ENCODE peak calls at places on chromosomes 16 and 17, in four cellular contexts. One of them, this sample, is unnamed.

GRCh38 chr17:6927290-6927844 is 68.5 kb upstream of the ALOX12 start:
- DNase-seq in tibial artery: no peak
- DNase-seq in neural progenitor cell: no peak
- DNase-seq in RWPE1: peak; percentile 51
- DNase-seq in this sample: no peak

GRCh38 chr16:30958164-30959083 is 870 bp downstream of the SETD1A start:
- DNase-seq in tibial artery: peak; percentile 38
- DNase-seq in neural progenitor cell: peak; percentile 89
- DNase-seq in RWPE1: peak; percentile 79
- DNase-seq in this sample: no peak

GRCh38 chr17:42659079-42659931 is at the start of gene TUBG2:
- DNase-seq in RWPE1: peak; percentile 96
- DNase-seq in tibial artery: peak; percentile 84
- DNase-seq in neural progenitor cell: peak; percentile 96
- DNase-seq in this sample: peak; percentile 92

GRCh38 chr16:56673916-56674315 is 4.3 kb downstream of the MT1H start:
- DNase-seq in neural progenitor cell: peak; percentile 52
- DNase-seq in tibial artery: no peak
- DNase-seq in RWPE1: no peak
- DNase-seq in this sample: no peak

GRCh38 chr16:17067882-17068281 is 402.9 kb downstream of the XYLT1 start:
- DNase-seq in RWPE1: no peak
- DNase-seq in neural progenitor cell: no peak
- DNase-seq in tibial artery: no peak
- DNase-seq in this sample: no peak

GRCh38 chr16:8689686-8690085 is 15.3 kb downstream of the ABAT start:
- DNase-seq in RWPE1: no peak
- DNase-seq in neural progenitor cell: no peak
- DNase-seq in tibial artery: no peak
- DNase-seq in this sample: no peak

GRCh38 chr16:23836404-23837291 is 865 bp downstream of the PRKCB start:
- DNase-seq in RWPE1: no peak
- DNase-seq in neural progenitor cell: peak; percentile 74
- DNase-seq in tibial artery: no peak
- DNase-seq in this sample: peak; percentile 19

GRCh38 chr17:64056269-64057005 is 36.0 kb upstream of the ICAM2 start:
- DNase-seq in tibial artery: no peak
- DNase-seq in RWPE1: no peak
- DNase-seq in neural progenitor cell: no peak
- DNase-seq in this sample: no peak

GRCh38 chr16:23512168-23512695 is 1.9 kb upstream of the GGA2 start:
- DNase-seq in tibial artery: no peak
- DNase-seq in neural progenitor cell: no peak
- DNase-seq in RWPE1: no peak
- DNase-seq in this sample: no peak

GRCh38 chr17:44878627-44879221 is 20.5 kb downstream of the EFTUD2 start:
- DNase-seq in tibial artery: no peak
- DNase-seq in RWPE1: peak; percentile 54
- DNase-seq in neural progenitor cell: peak; percentile 52
- DNase-seq in this sample: no peak

GRCh38 chr16:87391324-87391949 is 699 bp upstream of the MAP1LC3B start:
- DNase-seq in neural progenitor cell: peak; percentile 77
- DNase-seq in RWPE1: no peak
- DNase-seq in tibial artery: peak; percentile 69
- DNase-seq in this sample: no peak

GRCh38 chr17:72136692-72137550 is 16.1 kb downstream of the SOX9 start:
- DNase-seq in tibial artery: no peak
- DNase-seq in RWPE1: peak; percentile 73
- DNase-seq in neural progenitor cell: no peak
- DNase-seq in this sample: no peak

GRCh38 chr17:70636517-70637133 is 467.3 kb downstream of the KCNJ2 start:
- DNase-seq in neural progenitor cell: peak; percentile 42
- DNase-seq in tibial artery: no peak
- DNase-seq in RWPE1: peak; percentile 45
- DNase-seq in this sample: no peak

GRCh38 chr17:6161456-6161855 is 91.3 kb downstream of the WSCD1 start:
- DNase-seq in neural progenitor cell: no peak
- DNase-seq in tibial artery: no peak
- DNase-seq in RWPE1: peak; percentile 24
- DNase-seq in this sample: no peak

GRCh38 chr16:67430504-67431076 is 331 bp upstream of the HSD11B2 start:
- DNase-seq in neural progenitor cell: peak; percentile 57
- DNase-seq in RWPE1: peak; percentile 52
- DNase-seq in tibial artery: no peak
- DNase-seq in this sample: no peak

GRCh38 chr17:73384926-73385325 is 73.1 kb upstream of the CDC42EP4 start:
- DNase-seq in neural progenitor cell: no peak
- DNase-seq in tibial artery: no peak
- DNase-seq in RWPE1: no peak
- DNase-seq in this sample: no peak

GRCh38 chr16:11526921-11527320 is 59.8 kb downstream of the LITAF start:
- DNase-seq in RWPE1: no peak
- DNase-seq in tibial artery: no peak
- DNase-seq in neural progenitor cell: peak; percentile 61
- DNase-seq in this sample: no peak

GRCh38 chr16:28974007-28974436 is 556 bp upstream of the SPNS1 start:
- DNase-seq in RWPE1: peak; percentile 67
- DNase-seq in tibial artery: peak; percentile 50
- DNase-seq in neural progenitor cell: peak; percentile 88
- DNase-seq in this sample: peak; percentile 68

GRCh38 chr17:9371019-9371418 is 204.6 kb downstream of the STX8 start:
- DNase-seq in tibial artery: no peak
- DNase-seq in RWPE1: peak; percentile 67
- DNase-seq in neural progenitor cell: no peak
- DNase-seq in this sample: no peak

GRCh38 chr17:44584498-44584897 is 27.2 kb downstream of the FZD2 start:
- DNase-seq in neural progenitor cell: no peak
- DNase-seq in RWPE1: no peak
- DNase-seq in tibial artery: no peak
- DNase-seq in this sample: no peak

GRCh38 chr16:68445458-68445857 is 2.9 kb downstream of the SMPD3 start:
- DNase-seq in tibial artery: no peak
- DNase-seq in neural progenitor cell: peak; percentile 90
- DNase-seq in RWPE1: peak; percentile 13
- DNase-seq in this sample: no peak

GRCh38 chr17:74271281-74271680 is 2.8 kb upstream of the DNAI2 start:
- DNase-seq in tibial artery: no peak
- DNase-seq in neural progenitor cell: no peak
- DNase-seq in RWPE1: no peak
- DNase-seq in this sample: no peak

GRCh38 chr17:9259419-9259818 is 238.1 kb downstream of the NTN1 start:
- DNase-seq in tibial artery: no peak
- DNase-seq in RWPE1: no peak
- DNase-seq in neural progenitor cell: no peak
- DNase-seq in this sample: no peak

GRCh38 chr16:85633888-85634287 is 20.8 kb downstream of the GSE1 start:
- DNase-seq in RWPE1: no peak
- DNase-seq in tibial artery: no peak
- DNase-seq in neural progenitor cell: no peak
- DNase-seq in this sample: no peak

GRCh38 chr16:89122322-89122831 is 28.7 kb downstream of the ACSF3 start:
- DNase-seq in neural progenitor cell: no peak
- DNase-seq in RWPE1: peak; percentile 53
- DNase-seq in tibial artery: no peak
- DNase-seq in this sample: no peak

GRCh38 chr16:56357291-56357764 is 68.0 kb downstream of the AMFR start:
- DNase-seq in neural progenitor cell: peak; percentile 29
- DNase-seq in tibial artery: no peak
- DNase-seq in RWPE1: peak; percentile 30
- DNase-seq in this sample: peak; percentile 31

GRCh38 chr17:45813051-45813731 is 29.1 kb downstream of the CRHR1 start:
- DNase-seq in RWPE1: no peak
- DNase-seq in neural progenitor cell: peak; percentile 91
- DNase-seq in tibial artery: no peak
- DNase-seq in this sample: no peak

GRCh38 chr16:83967838-83968482 is at the start of gene NECAB2:
- DNase-seq in neural progenitor cell: peak; percentile 78
- DNase-seq in RWPE1: peak; percentile 56
- DNase-seq in tibial artery: no peak
- DNase-seq in this sample: peak; percentile 75

GRCh38 chr16:66600484-66600883 is 4.0 kb upstream of the CMTM3 start:
- DNase-seq in tibial artery: no peak
- DNase-seq in neural progenitor cell: no peak
- DNase-seq in RWPE1: no peak
- DNase-seq in this sample: no peak

GRCh38 chr17:79864617-79865250 is 25.5 kb upstream of the CBX4 start:
- DNase-seq in RWPE1: no peak
- DNase-seq in neural progenitor cell: no peak
- DNase-seq in tibial artery: no peak
- DNase-seq in this sample: no peak

GRCh38 chr17:72852267-72852945 is 240.1 kb downstream of the SLC39A11 start:
- DNase-seq in tibial artery: no peak
- DNase-seq in neural progenitor cell: no peak
- DNase-seq in RWPE1: no peak
- DNase-seq in this sample: no peak

GRCh38 chr17:82754297-82755208 is 2.7 kb downstream of the TBCD start:
- DNase-seq in tibial artery: no peak
- DNase-seq in neural progenitor cell: peak; percentile 67
- DNase-seq in RWPE1: no peak
- DNase-seq in this sample: peak; percentile 63

GRCh38 chr17:1992541-1992940 is 32.6 kb downstream of the RTN4RL1 start:
- DNase-seq in RWPE1: no peak
- DNase-seq in neural progenitor cell: no peak
- DNase-seq in tibial artery: no peak
- DNase-seq in this sample: no peak

GRCh38 chr16:76081936-76082335 is 195.3 kb upstream of the CNTNAP4 start:
- DNase-seq in tibial artery: no peak
- DNase-seq in RWPE1: no peak
- DNase-seq in neural progenitor cell: no peak
- DNase-seq in this sample: no peak

GRCh38 chr16:51880776-51881175 is 666.2 kb downstream of the TOX3 start:
- DNase-seq in RWPE1: peak; percentile 66
- DNase-seq in neural progenitor cell: no peak
- DNase-seq in tibial artery: no peak
- DNase-seq in this sample: no peak

GRCh38 chr16:81319221-81319912 is 4.6 kb downstream of the GAN start:
- DNase-seq in neural progenitor cell: no peak
- DNase-seq in RWPE1: peak; percentile 41
- DNase-seq in tibial artery: no peak
- DNase-seq in this sample: no peak

GRCh38 chr17:19331134-19331533 is 31.4 kb downstream of the B9D1 start:
- DNase-seq in tibial artery: no peak
- DNase-seq in neural progenitor cell: no peak
- DNase-seq in RWPE1: no peak
- DNase-seq in this sample: no peak
- TF ChIP-seq CTCF in tibial artery: no peak
- TF ChIP-seq CTCF in neural progenitor cell: no peak
- TF ChIP-seq CTCF in RWPE1: no peak
- TF ChIP-seq CTCF in this sample: no peak

GRCh38 chr16:21075252-21075651 is 75.4 kb downstream of the DNAH3 start:
- DNase-seq in neural progenitor cell: no peak
- DNase-seq in RWPE1: no peak
- DNase-seq in tibial artery: no peak
- DNase-seq in this sample: no peak

GRCh38 chr16:21071741-21072140 is 78.9 kb downstream of the DNAH3 start:
- DNase-seq in RWPE1: no peak
- DNase-seq in tibial artery: no peak
- DNase-seq in neural progenitor cell: no peak
- DNase-seq in this sample: no peak

GRCh38 chr16:21072976-21073375 is 77.7 kb downstream of the DNAH3 start:
- DNase-seq in neural progenitor cell: no peak
- DNase-seq in tibial artery: no peak
- DNase-seq in RWPE1: no peak
- DNase-seq in this sample: no peak

GRCh38 chr16:21069986-21070385 is 80.7 kb downstream of the DNAH3 start:
- DNase-seq in neural progenitor cell: no peak
- DNase-seq in tibial artery: no peak
- DNase-seq in RWPE1: no peak
- DNase-seq in this sample: no peak

GRCh38 chr16:21070564-21070963 is 80.1 kb downstream of the DNAH3 start:
- DNase-seq in RWPE1: no peak
- DNase-seq in neural progenitor cell: no peak
- DNase-seq in tibial artery: no peak
- DNase-seq in this sample: no peak
- TF ChIP-seq CTCF in RWPE1: no peak
- TF ChIP-seq CTCF in neural progenitor cell: no peak
- TF ChIP-seq CTCF in tibial artery: no peak
- TF ChIP-seq CTCF in this sample: no peak

DNA sequence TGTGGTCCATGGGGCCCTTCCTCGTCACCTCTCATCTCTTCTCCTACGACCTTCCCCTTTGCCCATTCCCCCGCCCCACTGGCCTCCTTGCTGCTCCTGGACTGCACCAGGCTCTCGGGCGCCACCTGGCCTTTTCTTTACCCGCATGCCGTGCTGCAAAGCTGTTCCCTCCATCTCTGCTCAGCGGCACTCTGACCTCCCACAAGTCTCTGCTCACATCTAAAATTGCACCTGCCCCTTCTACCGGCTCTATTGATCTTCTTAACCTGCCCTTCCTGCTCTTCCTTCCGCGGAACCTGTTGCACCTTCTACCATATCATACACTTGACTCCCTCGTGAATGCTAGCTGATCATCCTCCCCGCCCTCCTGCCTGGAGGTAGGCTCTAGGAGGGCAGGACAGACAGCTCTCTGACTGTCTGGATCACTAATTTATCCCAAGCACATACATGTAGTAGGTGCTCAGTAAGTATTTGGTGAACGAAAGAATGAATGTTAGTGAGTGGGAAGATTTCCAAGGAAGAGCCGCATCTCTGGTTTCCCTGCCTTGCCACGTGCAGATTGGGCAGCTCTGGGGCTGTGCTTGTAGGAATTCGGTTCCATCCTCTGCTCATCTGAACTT is 17.3 kb downstream of the DNAH17 start:
- DNase-seq in neural progenitor cell: no peak
- DNase-seq in RWPE1: no peak
- DNase-seq in tibial artery: no peak
- DNase-seq in this sample: no peak
- TF ChIP-seq CTCF in neural progenitor cell: peak; percentile 28
- TF ChIP-seq CTCF in RWPE1: no peak
- TF ChIP-seq CTCF in tibial artery: no peak
- TF ChIP-seq CTCF in this sample: no peak

DNA sequence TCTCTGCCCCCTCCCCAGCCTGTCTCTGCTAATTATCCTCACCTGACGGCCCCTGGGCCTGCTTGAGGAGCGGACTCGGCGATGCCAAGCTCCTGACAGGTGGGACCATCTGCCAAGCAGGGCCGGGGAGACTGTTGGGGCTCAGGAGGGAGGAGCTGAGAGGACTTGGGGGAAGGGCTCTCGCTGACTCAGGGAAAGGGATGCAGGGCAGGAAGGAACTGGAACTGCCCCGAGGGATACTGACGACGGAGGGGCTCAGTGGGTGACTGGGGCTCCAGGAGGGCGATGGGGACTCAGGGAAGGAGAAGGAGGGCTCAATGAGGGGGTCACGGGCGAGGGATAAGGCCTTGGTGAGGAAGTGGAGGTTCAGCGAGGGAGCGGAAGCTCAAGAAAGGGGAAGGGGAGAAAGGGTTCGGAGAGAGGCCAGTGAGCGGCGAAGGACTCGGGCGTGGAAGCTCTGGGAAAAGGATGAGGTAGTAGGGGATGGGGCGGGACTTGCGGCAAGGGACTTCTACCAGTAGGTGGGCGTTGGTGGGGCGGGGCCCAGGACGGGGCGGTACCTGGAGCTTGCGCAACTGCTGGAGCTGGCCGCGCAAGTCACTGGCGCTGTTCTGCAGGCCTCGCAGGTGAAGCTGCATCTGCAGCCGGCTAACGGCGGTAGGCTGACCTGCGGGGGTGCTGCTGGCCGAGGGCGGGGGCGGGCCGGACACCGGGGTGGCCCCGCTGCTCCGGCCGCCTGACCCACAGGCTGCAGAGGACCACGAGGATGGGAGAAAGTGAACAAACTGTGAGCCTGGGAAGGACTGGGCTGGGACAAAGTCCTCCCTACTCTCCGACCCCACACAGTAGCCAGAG is 46.5 kb downstream of the SRCIN1 start:
- DNase-seq in RWPE1: peak; percentile 96
- DNase-seq in tibial artery: peak; percentile 73
- DNase-seq in neural progenitor cell: peak; percentile 96
- DNase-seq in this sample: peak; percentile 82
- TF ChIP-seq CTCF in RWPE1: peak; percentile 11
- TF ChIP-seq CTCF in tibial artery: no peak
- TF ChIP-seq CTCF in neural progenitor cell: peak; percentile 53
- TF ChIP-seq CTCF in this sample: no peak